ENCODE peak calls at places on chromosomes 4 and X, in nine cellular contexts. F, B, Z, P, W, N, G, E and J are unnamed samples.

GRCh38 chr4:139849219-139849618 is 183.6 kb downstream of the MGST2 start:
- DNase-seq in P (no peak), G (no peak), F (no peak), E (no peak), W (no peak), B (no peak), N (no peak), Z (no peak), J (no peak)

GRCh38 chr4:52051615-52052474 is 741 bp downstream of the SPATA18 start:
- DNase-seq in Z (peak), F (peak), P (peak), W (peak), B (peak), G (no peak), E (peak), N (peak), J (peak)

GRCh38 chr4:73855406-73855805 is 2.3 kb downstream of the PF4V1 start:
- DNase-seq in W (no peak), Z (no peak), B (no peak), G (no peak), F (no peak), E (no peak), N (no peak), P (no peak), J (no peak)

GRCh38 chr4:165994706-165995105 is 121.7 kb downstream of the TLL1 start:
- DNase-seq in N (no peak), P (no peak), W (no peak), Z (no peak), E (no peak), B (no peak), G (no peak), F (no peak), J (no peak)

GRCh38 chrX:23902419-23902818 is 5.3 kb downstream of the APOO start:
- DNase-seq in W (no peak), E (peak), F (no peak), N (no peak), B (no peak), P (peak), Z (no peak), G (peak), J (no peak)

GRCh38 chr4:126591583-126591982 is 1041.2 kb upstream of the INTU start:
- DNase-seq in W (no peak), B (no peak), N (no peak), F (no peak), Z (no peak), E (no peak), P (no peak), G (no peak), J (no peak)

GRCh38 chr4:3689576-3690551 is 76.3 kb upstream of the ADRA2C start:
- DNase-seq in W (no peak), P (no peak), B (peak), N (no peak), E (no peak), F (no peak), Z (no peak), G (no peak), J (no peak)

GRCh38 chrX:3680459-3680858 is 33.0 kb downstream of the PRKX start:
- DNase-seq in Z (no peak), P (no peak), W (no peak), G (no peak), N (no peak), B (no peak), E (no peak), F (no peak), J (no peak)

GRCh38 chr4:31100551-31100950 is 380.4 kb downstream of the PCDH7 start:
- DNase-seq in G (no peak), F (no peak), E (no peak), W (no peak), P (no peak), Z (no peak), B (no peak), N (no peak), J (no peak)

GRCh38 chr4:136864580-136865185 is 667.6 kb downstream of the PCDH18 start:
- DNase-seq in B (no peak), G (peak), F (no peak), E (peak), Z (no peak), P (peak), N (peak), W (no peak), J (no peak)

GRCh38 chr4:4727536-4727935 is 131.9 kb upstream of the MSX1 start:
- DNase-seq in E (no peak), P (no peak), W (no peak), N (no peak), B (no peak), F (no peak), G (no peak), Z (no peak), J (no peak)

GRCh38 chr4:4720671-4721070 is 138.8 kb upstream of the MSX1 start:
- DNase-seq in E (no peak), P (no peak), F (no peak), G (no peak), W (no peak), B (no peak), Z (no peak), N (no peak), J (no peak)

GRCh38 chr4:4721636-4722035 is 137.8 kb upstream of the MSX1 start:
- DNase-seq in E (no peak), G (no peak), W (no peak), Z (no peak), B (no peak), N (no peak), F (no peak), P (no peak), J (no peak)

GRCh38 chr4:4730214-4730613 is 129.3 kb upstream of the MSX1 start:
- DNase-seq in B (no peak), F (no peak), E (no peak), Z (no peak), N (no peak), W (no peak), G (no peak), P (no peak), J (no peak)

GRCh38 chr4:4726051-4726450 is 133.4 kb upstream of the MSX1 start:
- DNase-seq in W (no peak), E (no peak), B (no peak), F (no peak), Z (no peak), P (no peak), N (no peak), G (peak), J (no peak)
- TF ChIP-seq CTCF in W (peak), E (no peak), B (no peak), F (peak), Z (no peak), P (peak), N (no peak), G (peak), J (peak)

GRCh38 chrX:29233592-29234179 is 646.4 kb downstream of the IL1RAPL1 start:
- DNase-seq in Z (no peak), B (no peak), P (no peak), G (no peak), F (no peak), N (no peak), W (no peak), E (no peak), J (no peak)

GRCh38 chrX:29229802-29230201 is 642.6 kb downstream of the IL1RAPL1 start:
- DNase-seq in Z (no peak), N (no peak), W (no peak), B (no peak), G (no peak), F (no peak), E (no peak), P (no peak), J (no peak)

GRCh38 chrX:29231800-29232199 is 644.6 kb downstream of the IL1RAPL1 start:
- DNase-seq in Z (no peak), F (no peak), G (no peak), W (no peak), N (no peak), B (no peak), P (no peak), E (no peak), J (no peak)
- TF ChIP-seq CTCF in Z (no peak), F (peak), G (no peak), W (peak), N (no peak), B (no peak), P (peak), E (no peak), J (peak)

GRCh38 chr4:78777556-78777900 is 1.4 kb downstream of the BMP2K start:
- DNase-seq in B (no peak), P (no peak), W (no peak), G (no peak), Z (no peak), N (no peak), F (no peak), E (no peak), J (no peak)

GRCh38 chr4:78775278-78776030 is 696 bp upstream of the BMP2K start:
- DNase-seq in E (peak), F (peak), P (peak), W (peak), N (peak), G (no peak), Z (peak), B (peak), J (peak)

GRCh38 chr4:78776031-78776728 is at the start of gene BMP2K:
- DNase-seq in P (peak), W (peak), G (peak), B (peak), F (peak), N (peak), E (peak), Z (peak), J (peak)

GRCh38 chr4:78778530-78778929 is 2.4 kb downstream of the BMP2K start:
- DNase-seq in W (no peak), N (no peak), F (no peak), G (no peak), Z (no peak), P (no peak), E (no peak), B (no peak), J (no peak)

DNA sequence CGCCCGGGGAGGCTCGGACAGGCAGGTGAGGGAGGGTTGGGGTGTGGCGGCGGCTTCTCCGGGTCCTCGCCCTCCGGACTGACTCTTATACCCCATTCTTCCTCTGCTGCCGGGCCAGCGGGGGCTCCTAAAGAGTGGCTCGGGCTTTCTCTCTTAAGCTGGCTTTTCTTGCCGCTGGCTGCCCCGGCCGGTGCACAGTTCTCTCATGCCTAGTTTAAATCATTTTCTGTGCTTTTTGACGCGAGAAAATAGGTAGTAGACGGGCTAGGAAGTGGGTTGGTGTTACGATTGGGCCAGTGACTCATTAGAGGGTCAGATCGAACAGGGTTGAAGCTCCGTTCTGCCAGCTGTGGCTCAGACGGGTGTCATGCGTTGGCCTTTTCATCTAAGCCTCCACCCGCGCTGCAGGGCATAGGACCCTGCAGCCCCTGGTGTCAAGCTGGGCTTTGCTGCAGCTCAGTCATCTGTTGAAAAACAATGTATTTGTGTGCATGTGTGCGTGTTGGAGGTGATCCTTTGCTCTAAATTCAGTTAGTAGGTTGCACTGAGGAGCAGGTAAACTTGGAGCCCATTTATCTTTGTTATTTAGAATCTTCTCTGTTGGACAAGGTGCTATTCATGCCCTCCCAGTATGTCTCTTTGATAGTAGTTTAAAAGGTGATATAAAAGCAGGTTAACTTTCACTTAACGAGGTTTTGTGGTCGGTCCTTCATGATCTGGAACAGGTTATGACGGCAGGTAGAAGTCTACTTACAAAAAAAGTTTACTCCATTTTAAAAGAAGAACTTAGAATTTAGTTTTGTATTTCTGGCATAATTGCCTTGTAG is 792 bp downstream of the BMP2K start:
- DNase-seq in W (peak), F (no peak), N (peak), G (peak), P (peak), E (peak), B (peak), Z (peak), J (no peak)
- TF ChIP-seq CTCF in W (no peak), F (no peak), N (no peak), G (no peak), P (no peak), E (no peak), B (no peak), Z (no peak), J (no peak)

GRCh38 chr4:1194028-1194900 is 21.9 kb upstream of the SPON2 start:
- DNase-seq in N (no peak), W (no peak), G (no peak), F (peak), B (peak), E (no peak), P (no peak), Z (peak), J (peak)
- TF ChIP-seq CTCF in N (no peak), W (no peak), G (no peak), F (no peak), B (no peak), E (no peak), P (no peak), Z (no peak), J (no peak)